ENCODE peak calls at places on chromosomes 3 and 15, in seven cellular contexts. M is tibial artery, C is left ventricle myocardium inferior, N is PC-3, S is breast epithelium, T is esophagus squamous epithelium, W is HCT116. X is an unnamed sample.

GRCh38 chr3:106333911-106334618 is 465.3 kb upstream of the CBLB start:
- DNase-seq in M (no peak), C (no peak), N (peak; percentile 94), S (no peak), T (no peak), W (no peak), X (peak; percentile 68)

GRCh38 chr15:39629376-39629775 is 48.5 kb downstream of the THBS1 start:
- DNase-seq in M (no peak), C (no peak), N (peak; percentile 84), S (no peak), T (no peak), W (no peak), X (no peak)

GRCh38 chr15:68631621-68632051 is 52.8 kb downstream of the CORO2B start:
- DNase-seq in M (no peak), C (no peak), N (no peak), S (no peak), T (no peak), W (no peak), X (no peak)

GRCh38 chr3:158458464-158458863 is 112.5 kb upstream of the MLF1 start:
- DNase-seq in M (no peak), C (no peak), N (peak; percentile 79), S (no peak), T (no peak), W (no peak), X (peak; percentile 5)

GRCh38 chr3:37458162-37458895 is 283.9 kb upstream of the LRRFIP2 start:
- DNase-seq in M (peak; percentile 70), C (peak; percentile 31), N (no peak), S (no peak), T (no peak), W (no peak), X (no peak)

GRCh38 chr3:114775395-114775794 is 371.7 kb downstream of the ZBTB20 start:
- DNase-seq in M (no peak), C (no peak), N (no peak), S (no peak), T (no peak), W (no peak), X (peak; percentile 22)

GRCh38 chr3:58668247-58668646 is 1.7 kb upstream of the FAM3D start:
- DNase-seq in M (peak; percentile 37), C (no peak), N (no peak), S (no peak), T (no peak), W (no peak), X (no peak)

GRCh38 chr3:70358978-70359580 is 46.6 kb upstream of the MDFIC2 start:
- DNase-seq in M (no peak), C (no peak), N (peak; percentile 35), S (no peak), T (no peak), W (peak; percentile 0), X (peak; percentile 59)

GRCh38 chr15:37933685-37934084 is 755 bp upstream of the TMCO5A start:
- DNase-seq in M (no peak), C (no peak), N (no peak), S (no peak), T (no peak), W (no peak), X (peak; percentile 92)

GRCh38 chr3:175836622-175837021 is 977.5 kb downstream of the NAALADL2 start:
- DNase-seq in M (no peak), C (no peak), N (no peak), S (no peak), T (no peak), W (no peak), X (no peak)

GRCh38 chr3:111609700-111610099 is 14.6 kb upstream of the ZBED2 start:
- DNase-seq in M (no peak), C (no peak), N (no peak), S (no peak), T (no peak), W (no peak), X (no peak)

GRCh38 chr3:107431298-107432012 is 54.2 kb downstream of the CCDC54 start:
- DNase-seq in M (peak; percentile 86), C (peak; percentile 75), N (peak; percentile 76), S (peak; percentile 73), T (peak; percentile 5), W (no peak), X (peak; percentile 70)

GRCh38 chr15:70487380-70487725 is 276.0 kb downstream of the UACA start:
- DNase-seq in M (no peak), C (no peak), N (no peak), S (no peak), T (no peak), W (no peak), X (no peak)

GRCh38 chr3:167736997-167737396 is 1.5 kb downstream of the SERPINI1 start:
- DNase-seq in M (no peak), C (no peak), N (no peak), S (no peak), T (no peak), W (no peak), X (no peak)

GRCh38 chr3:84960581-84960980 is 1.8 kb downstream of the CADM2 start:
- DNase-seq in M (no peak), C (no peak), N (no peak), S (no peak), T (no peak), W (no peak), X (no peak)

GRCh38 chr3:151811474-151811873 is 2.4 kb upstream of the AADAC start:
- DNase-seq in M (no peak), C (no peak), N (no peak), S (no peak), T (no peak), W (no peak), X (no peak)

GRCh38 chr3:166446291-166446690 is 609.1 kb upstream of the BCHE start:
- DNase-seq in M (no peak), C (no peak), N (peak; percentile 67), S (no peak), T (no peak), W (no peak), X (peak; percentile 53)

GRCh38 chr15:73323374-73323955 is 45.3 kb downstream of the HCN4 start:
- DNase-seq in M (peak; percentile 62), C (no peak), N (no peak), S (peak; percentile 44), T (no peak), W (no peak), X (no peak)

GRCh38 chr15:31308185-31308639 is 18.4 kb upstream of the KLF13 start:
- DNase-seq in M (no peak), C (no peak), N (no peak), S (no peak), T (no peak), W (no peak), X (no peak)

GRCh38 chr3:125322166-125322565 is 53.0 kb downstream of the ZNF148 start:
- DNase-seq in M (no peak), C (no peak), N (peak; percentile 15), S (no peak), T (no peak), W (no peak), X (peak; percentile 96)

GRCh38 chr3:196186661-196187573 is 24.3 kb downstream of the ZDHHC19 start:
- DNase-seq in M (no peak), C (no peak), N (no peak), S (no peak), T (no peak), W (no peak), X (no peak)

GRCh38 chr3:172249039-172249438 is 199.2 kb downstream of the GHSR start:
- DNase-seq in M (no peak), C (no peak), N (no peak), S (no peak), T (no peak), W (no peak), X (peak; percentile 72)

GRCh38 chr3:57791245-57791644 is 35.1 kb downstream of the SLMAP start:
- DNase-seq in M (no peak), C (no peak), N (no peak), S (no peak), T (no peak), W (no peak), X (peak; percentile 17)

GRCh38 chr3:47416041-47416440 is 35.2 kb downstream of the PTPN23 start:
- DNase-seq in M (no peak), C (no peak), N (no peak), S (no peak), T (no peak), W (no peak), X (no peak)

GRCh38 chr3:132418916-132419315 is 1.6 kb downstream of the DNAJC13 start:
- DNase-seq in M (no peak), C (no peak), N (no peak), S (no peak), T (no peak), W (no peak), X (no peak)
- H3K27ac ChIP-seq in M (no peak overlapping the region), C (no peak overlapping the region), N (no peak overlapping the region), S (no peak overlapping the region), T (peak overlapping the region; percentile 92), W (no peak overlapping the region), X (peak overlapping the region; percentile 82)

GRCh38 chr15:93042211-93042610 is 46.8 kb downstream of the RGMA start:
- DNase-seq in M (peak; percentile 33), C (no peak), N (no peak), S (no peak), T (no peak), W (no peak), X (no peak)
- H3K27ac ChIP-seq in M (no peak overlapping the region), C (no peak overlapping the region), N (no peak overlapping the region), S (no peak overlapping the region), T (no peak overlapping the region), W (no peak overlapping the region), X (no peak overlapping the region)

GRCh38 chr3:53800041-53800440 is 46.2 kb downstream of the CHDH start:
- DNase-seq in M (no peak), C (no peak), N (no peak), S (peak; percentile 72), T (no peak), W (no peak), X (no peak)

GRCh38 chr3:53798144-53798543 is 48.1 kb downstream of the CHDH start:
- DNase-seq in M (no peak), C (no peak), N (no peak), S (no peak), T (no peak), W (no peak), X (no peak)

GRCh38 chr3:53800507-53800906 is 45.7 kb downstream of the CHDH start:
- DNase-seq in M (no peak), C (no peak), N (no peak), S (no peak), T (no peak), W (no peak), X (no peak)

GRCh38 chr3:53801319-53801718 is 44.9 kb downstream of the CHDH start:
- DNase-seq in M (peak; percentile 34), C (no peak), N (no peak), S (no peak), T (no peak), W (no peak), X (no peak)

DNA sequence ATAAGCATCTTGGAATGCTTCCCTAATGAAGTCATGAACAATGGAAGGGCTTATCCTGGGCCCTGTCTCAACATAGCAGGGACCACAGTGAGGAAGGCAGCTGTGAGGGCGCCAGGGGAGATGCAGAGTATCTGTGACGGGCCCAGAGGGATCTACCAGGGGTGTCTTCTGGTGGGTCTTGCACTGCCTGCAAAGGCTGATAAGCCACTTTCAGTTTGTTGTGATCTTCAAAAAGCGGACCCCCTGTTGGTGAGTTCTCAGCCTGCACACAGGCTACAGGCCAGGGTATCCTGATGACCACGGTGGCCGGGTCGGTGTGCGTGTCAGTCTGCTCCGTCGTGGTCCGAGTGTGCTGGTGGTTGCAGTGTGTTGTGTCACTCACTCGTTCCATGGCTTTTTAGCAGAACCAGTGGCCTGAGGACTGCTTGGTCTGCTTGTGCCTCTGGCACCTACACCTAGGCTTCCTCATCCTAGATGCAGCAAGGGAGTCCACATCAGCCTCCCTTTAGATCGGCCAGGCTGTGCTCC is 46.8 kb downstream of the CHDH start:
- DNase-seq in M (no peak), C (no peak), N (no peak), S (no peak), T (no peak), W (no peak), X (no peak)
- H3K27ac ChIP-seq in M (no peak overlapping the region), C (no peak overlapping the region), N (no peak overlapping the region), S (no peak overlapping the region), T (no peak overlapping the region), W (no peak overlapping the region), X (no peak overlapping the region)

GRCh38 chr3:161420746-161421145 is 49.4 kb upstream of the SPTSSB start:
- DNase-seq in M (no peak), C (no peak), N (peak; percentile 96), S (no peak), T (no peak), W (no peak), X (peak; percentile 42)
- H3K27ac ChIP-seq in M (no peak overlapping the region), C (no peak overlapping the region), N (peak overlapping the region; percentile 96), S (no peak overlapping the region), T (no peak overlapping the region), W (no peak overlapping the region), X (no peak overlapping the region)

X was measured in fibroblast of lung.